ENCODE peak calls at places on chromosomes 12 and 14, in five cellular contexts. G is astrocyte of the spinal cord; Q is stimulated activated CD4-positive, alpha-beta T cell treated with anti-CD3 and anti-CD28 coated beads, Interleukin-1b, Interleukin-23, amount 100 ng/mL, for 1 hour; W is tibial artery; B is activated effector memory CD4-positive, alpha-beta T cell treated with anti-CD3 and anti-CD28 coated beads, Interleukin-2, amount 50 U/mL, for 16 hours. Z is an unnamed sample.

GRCh38 chr14:89185919-89186849 is 230.8 kb downstream of the FOXN3 start:
- DNase-seq in Q (no peak), W (no peak), G (peak), B (no peak), Z (peak)

GRCh38 chr12:103642240-103642864 is 55.3 kb downstream of the STAB2 start:
- DNase-seq in G (no peak), W (no peak), Q (no peak), B (no peak), Z (no peak)

GRCh38 chr12:68364893-68365725 is 32.9 kb upstream of the MDM1 start:
- DNase-seq in Q (peak), W (peak), B (peak), G (peak), Z (peak)

GRCh38 chr12:122471324-122472226 is 29.2 kb downstream of the ZCCHC8 start:
- DNase-seq in Q (no peak), B (peak), G (peak), W (no peak), Z (peak)

GRCh38 chr12:27797301-27798025 is 17.4 kb upstream of the MANSC4 start:
- DNase-seq in W (no peak), B (no peak), Q (no peak), G (no peak), Z (no peak)

GRCh38 chr12:91986084-91986483 is 159.6 kb downstream of the BTG1 start:
- DNase-seq in B (no peak), W (no peak), G (no peak), Q (no peak), Z (no peak)

GRCh38 chr12:67155863-67156262 is 113.3 kb upstream of the CAND1 start:
- DNase-seq in G (peak), Q (no peak), B (no peak), W (no peak), Z (no peak)

GRCh38 chr14:69226736-69227135 is 33.2 kb upstream of the GALNT16 start:
- DNase-seq in W (no peak), Q (no peak), G (no peak), B (no peak), Z (no peak)

GRCh38 chr14:63276492-63277342 is 42.0 kb downstream of the GPHB5 start:
- DNase-seq in W (no peak), Q (no peak), G (peak), B (no peak), Z (peak)

GRCh38 chr12:58030566-58031279 is 89.4 kb downstream of the ATP23 start:
- DNase-seq in Q (no peak), B (no peak), W (no peak), G (no peak), Z (no peak)

GRCh38 chr12:130683080-130683479 is 33.0 kb downstream of the RIMBP2 start:
- DNase-seq in Q (no peak), G (no peak), W (no peak), B (no peak), Z (no peak)

GRCh38 chr12:21476949-21477348 is 24.5 kb downstream of the RECQL start:
- DNase-seq in G (peak), Q (no peak), B (no peak), W (no peak), Z (no peak)

GRCh38 chr12:68236421-68237059 is 10.9 kb upstream of the IL26 start:
- DNase-seq in G (no peak), B (peak), Q (no peak), W (no peak), Z (no peak)

GRCh38 chr14:100892496-100893227 is 10.9 kb downstream of the RTL1 start:
- DNase-seq in G (no peak), W (no peak), B (peak), Q (no peak), Z (no peak)

GRCh38 chr14:104506461-104507253 is 72.9 kb upstream of the C14orf180 start:
- DNase-seq in G (no peak), B (no peak), W (no peak), Q (no peak), Z (no peak)

GRCh38 chr12:4133636-4134433 is 139.7 kb upstream of the CCND2 start:
- DNase-seq in G (no peak), B (no peak), Q (no peak), W (no peak), Z (no peak)

GRCh38 chr14:93100098-93100497 is 15.6 kb downstream of the ITPK1 start:
- DNase-seq in Q (no peak), W (no peak), B (no peak), G (no peak), Z (no peak)

GRCh38 chr12:130703733-130704375 is 12.2 kb downstream of the RIMBP2 start:
- DNase-seq in B (no peak), G (no peak), Q (no peak), W (no peak), Z (no peak)

GRCh38 chr12:52515927-52516831 is 4.0 kb downstream of the KRT5 start:
- DNase-seq in Q (no peak), G (no peak), W (no peak), B (no peak), Z (no peak)

GRCh38 chr12:10307630-10308029 is at the start of gene KLRD1:
- DNase-seq in Q (no peak), G (no peak), W (no peak), B (no peak), Z (no peak)

GRCh38 chr12:43131304-43131703 is 420.7 kb downstream of the ADAMTS20 start:
- DNase-seq in W (no peak), Q (no peak), B (no peak), G (no peak), Z (no peak)

GRCh38 chr14:90513151-90514014 is 116.6 kb downstream of the CALM1 start:
- DNase-seq in B (no peak), Q (no peak), W (no peak), G (peak), Z (no peak)

GRCh38 chr12:109949089-109949488 is 47.1 kb downstream of the GIT2 start:
- DNase-seq in B (no peak), G (peak), Q (no peak), W (no peak), Z (no peak)

GRCh38 chr12:71456316-71456715 is 16.7 kb downstream of the LGR5 start:
- DNase-seq in G (no peak), W (no peak), B (no peak), Q (no peak), Z (no peak)

GRCh38 chr12:132429932-132430643 is 59.9 kb upstream of the FBRSL1 start:
- DNase-seq in B (peak), W (no peak), G (no peak), Q (no peak), Z (peak)